ENCODE peak calls at places on chromosomes 5 and 9, in six cellular contexts. B, J, Q, R, K and D are unnamed samples. For H3K9me3, the result is how much of the 10 kb centered on the place peaks cover.

GRCh38 chr9:123640792-123641222 is 284.8 kb downstream of the CRB2 start:
- DNase-seq in Q (no peak), B (no peak), K (no peak), R (no peak), J (no peak), D (no peak)

GRCh38 chr9:37852222-37852621 is 51.6 kb downstream of the DCAF10 start:
- DNase-seq in J (no peak), B (no peak), K (no peak), R (no peak), Q (no peak), D (no peak)

GRCh38 chr9:137303031-137303892 is 1.2 kb upstream of the NRARP start:
- DNase-seq in Q (peak), J (no peak), K (peak), R (peak), B (no peak), D (no peak)

GRCh38 chr5:158384535-158385421 is 525.8 kb upstream of the CLINT1 start:
- DNase-seq in B (peak), K (peak), J (no peak), R (no peak), Q (no peak), D (no peak)

GRCh38 chr5:53479656-53480473 is 564 bp upstream of the FST start:
- DNase-seq in K (peak), R (peak), Q (peak), J (peak), B (peak), D (no peak)

GRCh38 chr5:76715734-76716455 is at the start of gene F2R:
- DNase-seq in Q (peak), K (peak), B (peak), R (peak), J (peak), D (no peak)

GRCh38 chr9:34048730-34049629 is at the start of gene UBAP2:
- DNase-seq in J (peak), R (peak), Q (peak), B (peak), K (peak), D (peak)

GRCh38 chr5:168342985-168343384 is 51.5 kb downstream of the WWC1 start:
- DNase-seq in B (no peak), J (no peak), Q (no peak), K (no peak), R (no peak), D (no peak)

GRCh38 chr9:124880501-124880900 is 18.6 kb downstream of the ARPC5L start:
- DNase-seq in Q (peak), J (no peak), R (no peak), K (no peak), B (no peak), D (no peak)

GRCh38 chr9:137157618-137158502 is 12.0 kb downstream of the LRRC26 start:
- DNase-seq in K (no peak), B (no peak), R (no peak), Q (no peak), J (no peak), D (no peak)

GRCh38 chr5:146793709-146794108 is 84.8 kb downstream of the PPP2R2B start:
- DNase-seq in B (no peak), K (no peak), R (no peak), J (no peak), Q (no peak), D (no peak)
- H3K9me3 ChIP-seq in B (under half), K (under half), R (under half), J (under half), Q (under half), D (under half)

GRCh38 chr5:69238760-69239251 is 4.1 kb downstream of the CDK7 start:
- DNase-seq in Q (no peak), J (no peak), R (no peak), K (no peak), B (peak), D (peak)

GRCh38 chr5:69234457-69235268 is at the start of gene CDK7:
- DNase-seq in J (peak), R (peak), Q (peak), B (peak), K (peak), D (peak)

GRCh38 chr5:69242215-69242927 is 7.7 kb downstream of the CDK7 start:
- DNase-seq in B (no peak), J (no peak), R (no peak), K (no peak), Q (no peak), D (no peak)

GRCh38 chr5:69237877-69238276 is 3.2 kb downstream of the CDK7 start:
- DNase-seq in Q (no peak), R (no peak), J (no peak), B (no peak), K (no peak), D (no peak)
- H3K9me3 ChIP-seq in Q (under half), R (under half), J (under half), B (under half), K (under half), D (under half)

DNA sequence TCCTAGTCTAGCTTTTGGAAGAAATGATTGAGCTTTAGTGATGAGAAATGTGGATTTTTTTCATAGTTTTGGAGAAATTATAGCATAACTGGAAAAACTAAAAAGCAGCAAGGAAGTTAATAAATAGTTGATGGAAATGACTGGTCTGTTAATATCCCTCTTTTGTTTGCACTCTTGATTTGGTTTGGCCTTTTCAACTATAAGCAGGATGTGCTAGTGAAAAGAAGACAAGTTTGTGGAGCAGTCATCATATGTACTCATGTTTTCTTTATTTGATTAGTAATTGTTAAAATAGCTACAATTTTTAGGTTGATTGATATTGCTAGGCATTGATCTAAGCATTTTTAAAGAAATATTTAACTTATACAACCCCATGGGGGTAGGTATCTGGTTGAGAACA is 374.7 kb downstream of the TAF11L14 start:
- DNase-seq in R (no peak), Q (no peak), J (no peak), K (no peak), B (no peak), D (no peak)
- H3K9me3 ChIP-seq in R (under half), Q (under half), J (under half), K (under half), B (under half), D (under half)

DNA sequence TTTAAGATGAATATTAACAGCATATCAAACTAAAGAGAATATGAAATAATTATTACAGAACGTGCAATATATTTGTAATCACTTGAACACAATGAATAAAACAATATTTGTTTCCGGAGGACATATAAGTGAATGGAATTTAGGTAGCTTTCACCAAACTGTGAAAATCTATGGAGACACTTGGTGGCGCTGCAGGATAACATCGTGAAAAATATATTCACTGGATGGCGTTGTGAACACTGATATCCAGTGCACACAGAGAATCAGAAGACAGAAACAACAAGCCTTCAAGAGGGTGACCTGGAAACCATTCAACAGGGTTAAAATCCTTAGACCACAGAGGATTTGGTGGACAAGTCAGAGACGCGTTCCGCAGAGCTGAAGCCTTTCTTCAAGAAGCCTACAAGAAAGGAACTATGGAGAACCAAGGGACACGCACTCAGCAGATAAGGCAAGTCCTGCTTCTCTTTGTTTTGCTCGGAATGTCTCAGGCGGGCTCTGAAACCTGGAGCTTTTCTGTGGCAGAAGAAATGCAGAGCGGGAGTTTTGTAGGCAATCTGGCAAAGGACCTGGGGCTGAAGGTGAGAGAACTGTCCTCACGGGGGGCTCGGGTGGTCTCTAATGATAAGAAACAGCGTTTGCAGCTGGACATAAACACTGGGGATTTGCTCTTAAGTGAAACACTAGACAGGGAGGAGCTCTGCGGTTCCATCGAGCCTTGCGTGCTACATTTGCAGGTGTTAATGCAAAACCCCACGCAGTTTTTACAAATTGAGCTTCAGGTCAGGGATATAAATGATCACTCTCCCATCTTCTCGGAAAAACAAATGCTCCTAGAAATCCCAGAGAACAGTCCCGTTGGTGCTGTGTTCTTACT is at the start of gene PCDHB11:
- DNase-seq in Q (no peak), J (no peak), R (no peak), B (no peak), K (no peak), D (no peak)
- H3K9me3 ChIP-seq in Q (under half), J (under half), R (under half), B (under half), K (under half), D (under half)